ENCODE peak calls at places on chromosome 13, in four cellular contexts. B is left ventricle myocardium superior; I is stimulated activated CD8-positive, alpha-beta memory T cell treated with anti-CD3 and anti-CD28 coated beads, Interleukin-15, amount 100 ng/mL, for 1 hour; V is NCI-H1105 treated with DMSO at 0.1 percent for 48 hours. Q is an unnamed sample.

GRCh38 chr13:23847545-23847944 is 41.7 kb downstream of the MIPEP start:
- DNase-seq in B (no peak), I (no peak), V (no peak), Q (no peak)

GRCh38 chr13:49319555-49320350 is 72.0 kb downstream of the CDADC1 start:
- DNase-seq in B (no peak), I (no peak), V (no peak), Q (no peak)

GRCh38 chr13:22111152-22111783 is 440.4 kb downstream of the FGF9 start:
- DNase-seq in B (no peak), I (no peak), V (no peak), Q (no peak)

GRCh38 chr13:58313219-58313618 is 681.7 kb downstream of the PCDH17 start:
- DNase-seq in B (no peak), I (no peak), V (no peak), Q (no peak)

GRCh38 chr13:48038763-48039162 is 1.2 kb downstream of the NUDT15 start:
- DNase-seq in B (no peak), I (no peak), V (no peak), Q (no peak)

GRCh38 chr13:102373221-102373620 is 28.6 kb downstream of the FGF14 start:
- DNase-seq in B (no peak), I (no peak), V (no peak), Q (no peak)

GRCh38 chr13:76820759-76821158 is 65.4 kb downstream of the KCTD12 start:
- DNase-seq in B (peak), I (no peak), V (no peak), Q (peak)

GRCh38 chr13:99442273-99442895 is 58.9 kb upstream of the TM9SF2 start:
- DNase-seq in B (no peak), I (no peak), V (peak), Q (no peak)

GRCh38 chr13:79231887-79232286 is 174.2 kb downstream of the RBM26 start:
- DNase-seq in B (no peak), I (no peak), V (no peak), Q (no peak)

GRCh38 chr13:33937373-33938087 is 119.6 kb downstream of the RFC3 start:
- DNase-seq in B (no peak), I (no peak), V (no peak), Q (no peak)

GRCh38 chr13:59877933-59878332 is 285.8 kb downstream of the DIAPH3 start:
- DNase-seq in B (no peak), I (no peak), V (no peak), Q (no peak)

GRCh38 chr13:50915562-50915961 is 6.0 kb downstream of the RNASEH2B start:
- DNase-seq in B (no peak), I (no peak), V (no peak), Q (no peak)

GRCh38 chr13:110277357-110277950 is 29.5 kb downstream of the COL4A1 start:
- DNase-seq in B (no peak), I (no peak), V (no peak), Q (no peak)

GRCh38 chr13:113654591-113655357 is 3.2 kb downstream of the ATP4B start:
- DNase-seq in B (peak), I (no peak), V (no peak), Q (peak)

Q was measured in heart left ventricle.